ENCODE peak calls at places on chromosomes 5 and 9, in eight cellular contexts. W is activated T-cell treated with anti-CD3 and anti-CD28 coated beads for 1 hour; M is fibroblast of the aortic adventitia; T is NCI-H524; P is caudate nucleus; F is stimulated activated CD8-positive, alpha-beta memory T cell treated with anti-CD3 and anti-CD28 coated beads, Interleukin-15, amount 100 ng/mL, for 24 hours; X is KBM-7; S is PC-9. L is an unnamed sample.

GRCh38 chr5:66285343-66285942 is 141.3 kb downstream of the SREK1 start:
- DNase-seq in W (no peak), M (no peak), T (no peak), P (no peak), F (no peak), X (no peak), S (no peak), L (no peak)

GRCh38 chr5:100723229-100723628 is 179.9 kb downstream of the ST8SIA4 start:
- DNase-seq in W (no peak), M (no peak), T (no peak), P (no peak), F (no peak), X (no peak), S (no peak), L (no peak)

GRCh38 chr9:15999422-16000339 is 446.8 kb downstream of the CCDC171 start:
- DNase-seq in W (no peak), M (peak), T (no peak), P (no peak), F (no peak), X (no peak), S (peak), L (no peak)

GRCh38 chr5:179854356-179854755 is 4.3 kb downstream of the MRNIP start:
- DNase-seq in W (no peak), M (no peak), T (no peak), P (no peak), F (no peak), X (no peak), S (no peak), L (no peak)

GRCh38 chr9:107210775-107211174 is 72.3 kb upstream of the RAD23B start:
- DNase-seq in W (no peak), M (no peak), T (no peak), P (no peak), F (no peak), X (no peak), S (no peak), L (no peak)

GRCh38 chr5:10565785-10566506 is 2.1 kb downstream of the ANKRD33B start:
- DNase-seq in W (no peak), M (no peak), T (no peak), P (no peak), F (no peak), X (peak), S (peak), L (no peak)

GRCh38 chr5:53984987-53985386 is 325.4 kb downstream of the ARL15 start:
- DNase-seq in W (no peak), M (no peak), T (no peak), P (no peak), F (no peak), X (no peak), S (no peak), L (no peak)

GRCh38 chr5:137497396-137498290 is 1.5 kb downstream of the SPOCK1 start:
- DNase-seq in W (no peak), M (no peak), T (peak), P (no peak), F (no peak), X (no peak), S (peak), L (no peak)

GRCh38 chr9:15417626-15418025 is 5.0 kb upstream of the SNAPC3 start:
- DNase-seq in W (no peak), M (no peak), T (no peak), P (no peak), F (no peak), X (no peak), S (no peak), L (no peak)

GRCh38 chr9:78437721-78438610 is 141.0 kb downstream of the PSAT1 start:
- DNase-seq in W (no peak), M (no peak), T (no peak), P (no peak), F (no peak), X (no peak), S (no peak), L (peak)

GRCh38 chr5:143796753-143797152 is 15.2 kb upstream of the HMHB1 start:
- DNase-seq in W (no peak), M (no peak), T (no peak), P (no peak), F (no peak), X (peak), S (no peak), L (no peak)

GRCh38 chr9:104961238-104961637 is 33.3 kb upstream of the ABCA1 start:
- DNase-seq in W (peak), M (no peak), T (no peak), P (no peak), F (no peak), X (peak), S (peak), L (no peak)

GRCh38 chr5:33563983-33564908 is 123.5 kb downstream of the TARS1 start:
- DNase-seq in W (no peak), M (peak), T (no peak), P (no peak), F (no peak), X (no peak), S (no peak), L (no peak)

GRCh38 chr9:109254317-109254716 is 66.5 kb downstream of the EPB41L4B start:
- DNase-seq in W (no peak), M (peak), T (no peak), P (no peak), F (no peak), X (no peak), S (no peak), L (no peak)

GRCh38 chr9:94140791-94141790 is 56.8 kb downstream of the PTPDC1 start:
- DNase-seq in W (no peak), M (peak), T (no peak), P (no peak), F (no peak), X (no peak), S (no peak), L (no peak)

GRCh38 chr5:4252322-4252721 is 656.7 kb downstream of the IRX1 start:
- DNase-seq in W (no peak), M (no peak), T (no peak), P (no peak), F (no peak), X (no peak), S (no peak), L (no peak)

GRCh38 chr5:178136990-178137389 is 6.2 kb downstream of the RMND5B start:
- DNase-seq in W (no peak), M (no peak), T (no peak), P (no peak), F (no peak), X (no peak), S (no peak), L (no peak)

L was measured in ecto neural progenitor cell.